ENCODE peak calls at places on chromosomes 4 and X, in five cellular contexts. D, C, T, P and U are unnamed samples.

GRCh38 chr4:10117424-10118354 is 1.1 kb upstream of the WDR1 start:
- DNase-seq in D (peak; percentile 32), T (no peak), C (no peak), P (no peak), U (no peak)

GRCh38 chrX:20060961-20061868 is 55.5 kb downstream of the MAP7D2 start:
- DNase-seq in T (no peak), D (no peak), P (no peak), C (no peak), U (no peak)

GRCh38 chrX:31212856-31213748 is 141.3 kb upstream of the FTHL17 start:
- DNase-seq in T (no peak), P (no peak), D (no peak), C (no peak), U (no peak)

GRCh38 chr4:145740796-145741195 is 60.9 kb downstream of the C4orf51 start:
- DNase-seq in T (no peak), D (no peak), P (no peak), C (no peak), U (no peak)

GRCh38 chrX:19174401-19175025 is 52.2 kb upstream of the ADGRG2 start:
- DNase-seq in C (peak; percentile 48), T (no peak), P (no peak), D (peak; percentile 49), U (peak; percentile 25)

GRCh38 chrX:38221391-38221929 is 789 bp upstream of the SRPX start:
- DNase-seq in C (no peak), P (no peak), T (no peak), D (no peak), U (no peak)

GRCh38 chr4:185582651-185583400 is 47.5 kb upstream of the PDLIM3 start:
- DNase-seq in T (no peak), C (no peak), D (no peak), P (no peak), U (no peak)

GRCh38 chrX:3576886-3577516 is 136.4 kb downstream of the PRKX start:
- DNase-seq in D (no peak), T (no peak), P (no peak), C (no peak), U (no peak)

GRCh38 chr4:168666531-168666930 is 169.7 kb downstream of the PALLD start:
- DNase-seq in D (no peak), P (no peak), T (no peak), C (peak; percentile 35), U (no peak)

GRCh38 chrX:8629871-8630270 is 102.1 kb downstream of the ANOS1 start:
- DNase-seq in C (peak; percentile 86), P (no peak), T (no peak), D (no peak), U (no peak)

GRCh38 chr4:134327274-134328122 is 125.9 kb upstream of the PABPC4L start:
- DNase-seq in P (no peak), D (no peak), C (no peak), T (no peak), U (no peak)

GRCh38 chrX:129043138-129043537 is 480.2 kb downstream of the SMARCA1 start:
- DNase-seq in T (no peak), P (no peak), D (no peak), C (no peak), U (no peak)

GRCh38 chrX:12446342-12447075 is 308.2 kb downstream of the FRMPD4 start:
- DNase-seq in D (no peak), P (no peak), C (no peak), T (no peak), U (no peak)

GRCh38 chrX:12443534-12444098 is 305.3 kb downstream of the FRMPD4 start:
- DNase-seq in C (no peak), T (no peak), D (no peak), P (no peak), U (no peak)

GRCh38 chrX:12452268-12452667 is 314.0 kb downstream of the FRMPD4 start:
- DNase-seq in P (no peak), T (no peak), D (no peak), C (no peak), U (no peak)

GRCh38 chrX:12447448-12448154 is 309.3 kb downstream of the FRMPD4 start:
- DNase-seq in C (no peak), T (no peak), D (peak; percentile 43), P (no peak), U (no peak)
- TF ChIP-seq CTCF in C (no peak), T (no peak), D (peak; percentile 17), P (peak; percentile 64), U (no peak)

DNA sequence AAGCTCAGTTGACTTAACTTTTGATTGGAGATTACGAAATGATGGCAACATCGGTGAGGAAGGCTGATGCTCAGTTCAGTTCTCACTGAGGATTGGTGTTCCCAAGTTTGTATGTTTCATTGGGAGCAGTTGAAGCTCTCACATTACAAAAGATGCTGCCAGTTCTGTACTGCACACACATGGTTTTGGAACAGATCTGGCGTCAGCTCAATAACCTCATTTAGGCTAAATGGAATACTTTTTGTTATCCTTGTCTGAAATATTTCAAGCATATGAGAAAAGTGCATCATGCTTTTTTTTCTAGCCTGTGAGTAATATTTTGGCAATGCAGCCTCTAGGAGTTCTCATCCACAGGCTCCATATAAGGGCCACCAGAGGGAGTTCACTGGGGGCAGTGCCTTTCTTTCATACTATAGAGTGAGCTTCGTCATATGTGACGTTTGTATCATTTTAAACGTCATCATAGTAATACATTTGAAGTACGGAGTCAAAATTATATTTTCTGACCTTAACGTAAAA is 4.1 kb downstream of the ENPEP start:
- DNase-seq in T (no peak), P (no peak), C (no peak), D (peak; percentile 19), U (no peak)
- TF ChIP-seq CTCF in T (no peak), P (peak; percentile 75), C (no peak), D (peak; percentile 17), U (no peak)

DNA sequence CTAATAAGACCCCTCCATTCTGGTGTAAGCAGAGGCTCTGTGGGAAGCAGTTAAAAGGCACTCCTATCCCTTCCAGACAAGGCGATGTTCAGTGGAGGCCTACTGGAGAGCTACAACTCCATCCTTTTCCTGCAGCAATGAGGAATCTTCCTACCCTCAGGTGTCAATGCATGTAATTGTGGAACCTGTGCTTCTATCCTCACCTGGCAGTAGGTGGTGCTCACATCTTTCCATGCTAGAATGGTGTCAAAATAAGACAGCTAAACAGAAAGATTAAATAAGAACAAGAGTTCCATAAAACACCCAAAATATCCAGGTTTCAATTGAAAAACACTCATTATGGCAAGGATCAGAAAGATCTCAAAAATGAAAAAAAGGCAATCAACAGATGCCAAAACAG is 224.6 kb downstream of the IL15 start:
- DNase-seq in P (no peak), D (no peak), C (no peak), T (no peak), U (peak; percentile 27)
- TF ChIP-seq CTCF in P (no peak), D (peak; percentile 11), C (peak; percentile 52), T (no peak), U (no peak)

GRCh38 chrX:51860679-51861078 is 32.7 kb upstream of the MAGED1 start:
- DNase-seq in T (no peak), C (no peak), D (peak; percentile 41), P (no peak), U (peak; percentile 6)
- TF ChIP-seq CTCF in T (no peak), C (peak; percentile 51), D (peak; percentile 49), P (peak; percentile 76), U (no peak)

GRCh38 chr4:125013891-125014290 is 300.9 kb upstream of the FAT4 start:
- DNase-seq in P (no peak), D (no peak), C (no peak), T (no peak), U (no peak)
- TF ChIP-seq CTCF in P (no peak), D (no peak), C (no peak), T (no peak), U (no peak)

DNA sequence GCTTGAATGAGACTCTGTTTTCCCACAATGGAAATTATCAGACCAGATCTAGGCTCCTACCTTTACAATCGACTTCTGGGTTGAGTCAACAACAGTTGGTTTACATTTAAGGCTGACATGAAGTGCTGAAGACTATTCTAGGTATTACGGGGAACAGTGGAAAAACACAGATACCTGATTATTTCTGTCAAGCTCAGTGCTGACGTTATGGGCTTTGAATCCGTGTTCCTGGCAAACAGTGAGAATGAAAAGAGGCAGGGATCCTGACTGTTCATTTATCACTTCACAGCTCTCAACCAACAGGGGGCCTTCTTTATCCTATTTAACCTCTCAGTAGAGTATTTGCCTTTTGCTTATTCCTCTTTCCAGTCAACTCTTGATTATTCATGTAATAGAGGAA is 43.1 kb downstream of the TMEM164 start:
- DNase-seq in P (no peak), T (no peak), C (no peak), D (peak; percentile 28), U (no peak)
- TF ChIP-seq CTCF in P (no peak), T (no peak), C (no peak), D (peak; percentile 6), U (no peak)

GRCh38 chr4:98932539-98932938 is 3.6 kb upstream of the EIF4E start:
- DNase-seq in T (no peak), D (no peak), C (no peak), P (no peak), U (no peak)

GRCh38 chr4:98928131-98928504 is 815 bp downstream of the EIF4E start:
- DNase-seq in T (peak; percentile 72), C (peak; percentile 69), D (peak; percentile 89), P (no peak), U (peak; percentile 71)

GRCh38 chr4:98929341-98930267 is 671 bp upstream of the EIF4E start:
- DNase-seq in D (peak; percentile 73), P (no peak), C (peak; percentile 99), T (peak; percentile 79), U (peak; percentile 68)

GRCh38 chr4:98930311-98930865 is 1.5 kb upstream of the EIF4E start:
- DNase-seq in P (no peak), T (no peak), D (no peak), C (no peak), U (no peak)

DNA sequence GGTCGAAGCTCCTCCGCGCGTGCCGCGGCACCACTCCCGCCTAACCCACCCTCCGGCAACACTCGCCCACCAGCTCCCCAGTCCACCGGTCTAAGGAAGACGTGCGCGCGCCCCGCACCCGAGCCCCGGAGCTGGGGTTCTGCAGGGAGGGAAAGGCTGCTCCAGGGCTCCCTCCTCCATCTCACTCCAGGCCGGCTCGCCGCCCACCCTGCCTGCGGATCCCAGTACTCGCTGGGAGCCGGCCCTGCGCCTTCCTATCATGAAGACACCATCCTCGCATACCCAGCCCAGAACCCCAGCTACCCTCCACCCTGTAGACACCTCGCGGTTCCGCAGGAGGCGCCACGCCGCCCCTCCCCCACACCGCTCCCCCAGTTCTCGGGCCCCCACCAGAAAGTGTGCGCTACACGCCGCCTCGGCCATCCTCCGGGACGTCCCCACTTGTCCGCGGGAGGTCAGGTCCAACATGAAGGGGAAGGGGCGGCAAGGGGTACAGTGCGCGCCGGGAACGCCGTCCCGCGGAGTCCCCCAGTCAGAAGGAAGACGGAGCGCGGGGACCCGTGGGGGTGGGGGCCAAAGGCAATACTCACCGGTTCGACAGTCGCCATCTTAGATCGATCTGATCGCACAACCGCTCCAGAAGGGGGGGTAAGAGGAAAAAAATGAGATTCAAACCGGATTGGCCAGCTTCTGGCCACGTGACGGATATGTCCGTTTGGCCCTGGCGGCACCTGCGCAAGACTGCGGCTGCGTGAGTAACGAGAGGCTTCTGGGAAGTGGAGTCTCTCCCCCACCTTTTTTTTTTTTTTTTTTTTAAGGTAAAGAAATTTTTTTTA is at the start of gene EIF4E:
- DNase-seq in P (peak; percentile 98), T (peak; percentile 99), D (peak; percentile 99), C (peak; percentile 98), U (peak; percentile 92)
- TF ChIP-seq CTCF in P (peak; percentile 64), T (peak; percentile 4), D (peak; percentile 38), C (no peak), U (no peak)